ENCODE peak calls at places on chromosome 20, in nine cellular contexts. One of them, this sample, is unnamed.
A peak's percentile ranks its signal among the peaks of the same experiment; 100 is the strongest.

GRCh38 chr20:64001607-64002011 is 20.7 kb downstream of the PRPF6 start:
- DNase-seq in hippocampal formation: no peak
- DNase-seq in right cardiac atrium: no peak
- DNase-seq in D341Med: no peak
- DNase-seq in mesothelial cell of epicardium: no peak
- DNase-seq in foreskin fibroblast: no peak
- DNase-seq in activated T-helper 1 cell treated with anti-CD3 and anti-CD28 coated beads, Interleukin-12 subunit alpha, Interleukin-12 subunit beta, Interleukin-2, Interleukin-4 antibody, amounts not matched to agents 30 ng/mL and 10 ng/mL and 1 ng/mL, durations not matched to agents 14 hours and 24 hours and 36 hours: no peak
- DNase-seq in NCI-H2081: peak; percentile 72
- DNase-seq in ureter: no peak
- DNase-seq in this sample: no peak

GRCh38 chr20:23161244-23161875 is 75.2 kb upstream of the CD93 start:
- DNase-seq in hippocampal formation: no peak
- DNase-seq in right cardiac atrium: no peak
- DNase-seq in D341Med: no peak
- DNase-seq in mesothelial cell of epicardium: no peak
- DNase-seq in foreskin fibroblast: peak; percentile 42
- DNase-seq in activated T-helper 1 cell treated with anti-CD3 and anti-CD28 coated beads, Interleukin-12 subunit alpha, Interleukin-12 subunit beta, Interleukin-2, Interleukin-4 antibody, amounts not matched to agents 30 ng/mL and 10 ng/mL and 1 ng/mL, durations not matched to agents 14 hours and 24 hours and 36 hours: no peak
- DNase-seq in NCI-H2081: no peak
- DNase-seq in ureter: peak; percentile 40
- DNase-seq in this sample: no peak

GRCh38 chr20:62668441-62669027 is 26.2 kb downstream of the SLCO4A1 start:
- DNase-seq in hippocampal formation: peak; percentile 76
- DNase-seq in right cardiac atrium: peak; percentile 58
- DNase-seq in D341Med: peak; percentile 92
- DNase-seq in mesothelial cell of epicardium: peak; percentile 45
- DNase-seq in foreskin fibroblast: peak; percentile 68
- DNase-seq in activated T-helper 1 cell treated with anti-CD3 and anti-CD28 coated beads, Interleukin-12 subunit alpha, Interleukin-12 subunit beta, Interleukin-2, Interleukin-4 antibody, amounts not matched to agents 30 ng/mL and 10 ng/mL and 1 ng/mL, durations not matched to agents 14 hours and 24 hours and 36 hours: no peak
- DNase-seq in NCI-H2081: peak; percentile 63
- DNase-seq in ureter: peak; percentile 80
- DNase-seq in this sample: no peak

GRCh38 chr20:19913927-19914614 is 103.1 kb upstream of the NAA20 start:
- DNase-seq in hippocampal formation: no peak
- DNase-seq in right cardiac atrium: no peak
- DNase-seq in D341Med: no peak
- DNase-seq in mesothelial cell of epicardium: no peak
- DNase-seq in foreskin fibroblast: no peak
- DNase-seq in activated T-helper 1 cell treated with anti-CD3 and anti-CD28 coated beads, Interleukin-12 subunit alpha, Interleukin-12 subunit beta, Interleukin-2, Interleukin-4 antibody, amounts not matched to agents 30 ng/mL and 10 ng/mL and 1 ng/mL, durations not matched to agents 14 hours and 24 hours and 36 hours: no peak
- DNase-seq in NCI-H2081: no peak
- DNase-seq in ureter: no peak
- DNase-seq in this sample: no peak

GRCh38 chr20:46040902-46041535 is 12.0 kb downstream of the SLC12A5 start:
- DNase-seq in hippocampal formation: no peak
- DNase-seq in right cardiac atrium: peak; percentile 35
- DNase-seq in D341Med: no peak
- DNase-seq in mesothelial cell of epicardium: peak; percentile 65
- DNase-seq in foreskin fibroblast: peak; percentile 20
- DNase-seq in activated T-helper 1 cell treated with anti-CD3 and anti-CD28 coated beads, Interleukin-12 subunit alpha, Interleukin-12 subunit beta, Interleukin-2, Interleukin-4 antibody, amounts not matched to agents 30 ng/mL and 10 ng/mL and 1 ng/mL, durations not matched to agents 14 hours and 24 hours and 36 hours: peak; percentile 24
- DNase-seq in NCI-H2081: no peak
- DNase-seq in ureter: no peak
- DNase-seq in this sample: no peak

GRCh38 chr20:62576815-62577214 is 65.5 kb upstream of the SLCO4A1 start:
- DNase-seq in hippocampal formation: no peak
- DNase-seq in right cardiac atrium: no peak
- DNase-seq in D341Med: no peak
- DNase-seq in mesothelial cell of epicardium: peak; percentile 52
- DNase-seq in foreskin fibroblast: peak; percentile 20
- DNase-seq in activated T-helper 1 cell treated with anti-CD3 and anti-CD28 coated beads, Interleukin-12 subunit alpha, Interleukin-12 subunit beta, Interleukin-2, Interleukin-4 antibody, amounts not matched to agents 30 ng/mL and 10 ng/mL and 1 ng/mL, durations not matched to agents 14 hours and 24 hours and 36 hours: no peak
- DNase-seq in NCI-H2081: no peak
- DNase-seq in ureter: no peak
- DNase-seq in this sample: no peak

GRCh38 chr20:63087236-63087871 is 80.6 kb upstream of the BHLHE23 start:
- DNase-seq in hippocampal formation: no peak
- DNase-seq in right cardiac atrium: no peak
- DNase-seq in D341Med: peak; percentile 37
- DNase-seq in mesothelial cell of epicardium: peak; percentile 15
- DNase-seq in foreskin fibroblast: no peak
- DNase-seq in activated T-helper 1 cell treated with anti-CD3 and anti-CD28 coated beads, Interleukin-12 subunit alpha, Interleukin-12 subunit beta, Interleukin-2, Interleukin-4 antibody, amounts not matched to agents 30 ng/mL and 10 ng/mL and 1 ng/mL, durations not matched to agents 14 hours and 24 hours and 36 hours: no peak
- DNase-seq in NCI-H2081: no peak
- DNase-seq in ureter: peak; percentile 32
- DNase-seq in this sample: no peak

GRCh38 chr20:63750807-63751470 is 11.4 kb downstream of the SLC2A4RG start:
- DNase-seq in hippocampal formation: no peak
- DNase-seq in right cardiac atrium: no peak
- DNase-seq in D341Med: peak; percentile 36
- DNase-seq in mesothelial cell of epicardium: no peak
- DNase-seq in foreskin fibroblast: no peak
- DNase-seq in activated T-helper 1 cell treated with anti-CD3 and anti-CD28 coated beads, Interleukin-12 subunit alpha, Interleukin-12 subunit beta, Interleukin-2, Interleukin-4 antibody, amounts not matched to agents 30 ng/mL and 10 ng/mL and 1 ng/mL, durations not matched to agents 14 hours and 24 hours and 36 hours: no peak
- DNase-seq in NCI-H2081: no peak
- DNase-seq in ureter: no peak
- DNase-seq in this sample: no peak

GRCh38 chr20:40945189-40945588 is 83.4 kb upstream of the TOP1 start:
- DNase-seq in hippocampal formation: no peak
- DNase-seq in right cardiac atrium: no peak
- DNase-seq in D341Med: no peak
- DNase-seq in mesothelial cell of epicardium: no peak
- DNase-seq in foreskin fibroblast: no peak
- DNase-seq in activated T-helper 1 cell treated with anti-CD3 and anti-CD28 coated beads, Interleukin-12 subunit alpha, Interleukin-12 subunit beta, Interleukin-2, Interleukin-4 antibody, amounts not matched to agents 30 ng/mL and 10 ng/mL and 1 ng/mL, durations not matched to agents 14 hours and 24 hours and 36 hours: no peak
- DNase-seq in NCI-H2081: no peak
- DNase-seq in ureter: no peak
- DNase-seq in this sample: no peak

GRCh38 chr20:31842471-31843157 is 2.8 kb downstream of the FOXS1 start:
- DNase-seq in hippocampal formation: no peak
- DNase-seq in right cardiac atrium: peak; percentile 79
- DNase-seq in D341Med: no peak
- DNase-seq in mesothelial cell of epicardium: no peak
- DNase-seq in foreskin fibroblast: no peak
- DNase-seq in activated T-helper 1 cell treated with anti-CD3 and anti-CD28 coated beads, Interleukin-12 subunit alpha, Interleukin-12 subunit beta, Interleukin-2, Interleukin-4 antibody, amounts not matched to agents 30 ng/mL and 10 ng/mL and 1 ng/mL, durations not matched to agents 14 hours and 24 hours and 36 hours: no peak
- DNase-seq in NCI-H2081: no peak
- DNase-seq in ureter: no peak
- DNase-seq in this sample: no peak

GRCh38 chr20:29326376-29327070 is 1930.9 kb upstream of the DEFB115 start:
- DNase-seq in hippocampal formation: no peak
- DNase-seq in right cardiac atrium: no peak
- DNase-seq in D341Med: peak; percentile 48
- DNase-seq in mesothelial cell of epicardium: no peak
- DNase-seq in foreskin fibroblast: no peak
- DNase-seq in activated T-helper 1 cell treated with anti-CD3 and anti-CD28 coated beads, Interleukin-12 subunit alpha, Interleukin-12 subunit beta, Interleukin-2, Interleukin-4 antibody, amounts not matched to agents 30 ng/mL and 10 ng/mL and 1 ng/mL, durations not matched to agents 14 hours and 24 hours and 36 hours: no peak
- DNase-seq in NCI-H2081: no peak
- DNase-seq in ureter: no peak
- DNase-seq in this sample: no peak

GRCh38 chr20:40489886-40490285 is 199.2 kb downstream of the MAFB start:
- DNase-seq in hippocampal formation: no peak
- DNase-seq in right cardiac atrium: no peak
- DNase-seq in D341Med: no peak
- DNase-seq in mesothelial cell of epicardium: no peak
- DNase-seq in foreskin fibroblast: no peak
- DNase-seq in activated T-helper 1 cell treated with anti-CD3 and anti-CD28 coated beads, Interleukin-12 subunit alpha, Interleukin-12 subunit beta, Interleukin-2, Interleukin-4 antibody, amounts not matched to agents 30 ng/mL and 10 ng/mL and 1 ng/mL, durations not matched to agents 14 hours and 24 hours and 36 hours: no peak
- DNase-seq in NCI-H2081: no peak
- DNase-seq in ureter: no peak
- DNase-seq in this sample: no peak

GRCh38 chr20:35699914-35700624 is 864 bp downstream of the ROMO1 start:
- DNase-seq in hippocampal formation: no peak
- DNase-seq in right cardiac atrium: no peak
- DNase-seq in D341Med: no peak
- DNase-seq in mesothelial cell of epicardium: no peak
- DNase-seq in foreskin fibroblast: no peak
- DNase-seq in activated T-helper 1 cell treated with anti-CD3 and anti-CD28 coated beads, Interleukin-12 subunit alpha, Interleukin-12 subunit beta, Interleukin-2, Interleukin-4 antibody, amounts not matched to agents 30 ng/mL and 10 ng/mL and 1 ng/mL, durations not matched to agents 14 hours and 24 hours and 36 hours: no peak
- DNase-seq in NCI-H2081: no peak
- DNase-seq in ureter: no peak
- DNase-seq in this sample: no peak

GRCh38 chr20:33940701-33941100 is 53.0 kb upstream of the RALY start:
- DNase-seq in hippocampal formation: no peak
- DNase-seq in right cardiac atrium: no peak
- DNase-seq in D341Med: no peak
- DNase-seq in mesothelial cell of epicardium: no peak
- DNase-seq in foreskin fibroblast: no peak
- DNase-seq in activated T-helper 1 cell treated with anti-CD3 and anti-CD28 coated beads, Interleukin-12 subunit alpha, Interleukin-12 subunit beta, Interleukin-2, Interleukin-4 antibody, amounts not matched to agents 30 ng/mL and 10 ng/mL and 1 ng/mL, durations not matched to agents 14 hours and 24 hours and 36 hours: no peak
- DNase-seq in NCI-H2081: no peak
- DNase-seq in ureter: no peak
- DNase-seq in this sample: no peak

GRCh38 chr20:57064836-57065235 is 201.6 kb downstream of the BMP7 start:
- DNase-seq in hippocampal formation: no peak
- DNase-seq in right cardiac atrium: no peak
- DNase-seq in D341Med: no peak
- DNase-seq in mesothelial cell of epicardium: no peak
- DNase-seq in foreskin fibroblast: no peak
- DNase-seq in activated T-helper 1 cell treated with anti-CD3 and anti-CD28 coated beads, Interleukin-12 subunit alpha, Interleukin-12 subunit beta, Interleukin-2, Interleukin-4 antibody, amounts not matched to agents 30 ng/mL and 10 ng/mL and 1 ng/mL, durations not matched to agents 14 hours and 24 hours and 36 hours: no peak
- DNase-seq in NCI-H2081: no peak
- DNase-seq in ureter: no peak
- DNase-seq in this sample: no peak

GRCh38 chr20:19368351-19368750 is 155.9 kb downstream of the SLC24A3 start:
- DNase-seq in hippocampal formation: peak; percentile 17
- DNase-seq in right cardiac atrium: peak; percentile 14
- DNase-seq in D341Med: no peak
- DNase-seq in mesothelial cell of epicardium: no peak
- DNase-seq in foreskin fibroblast: no peak
- DNase-seq in activated T-helper 1 cell treated with anti-CD3 and anti-CD28 coated beads, Interleukin-12 subunit alpha, Interleukin-12 subunit beta, Interleukin-2, Interleukin-4 antibody, amounts not matched to agents 30 ng/mL and 10 ng/mL and 1 ng/mL, durations not matched to agents 14 hours and 24 hours and 36 hours: no peak
- DNase-seq in NCI-H2081: no peak
- DNase-seq in ureter: no peak
- DNase-seq in this sample: no peak

This sample was measured in KG1.